ENCODE peak calls at places on chromosomes 3 and 15, in five cellular contexts. A is amniotic stem cell, B is GM20000, H is T-helper 17 cell, W is WTC11. O is an unnamed sample.

GRCh38 chr3:197792019-197792647 is 1.1 kb downstream of the LRCH3 start:
- DNase-seq in W (no peak), H (peak), B (no peak), A (no peak), O (no peak)

GRCh38 chr3:42214064-42214463 is 51.9 kb downstream of the CCK start:
- DNase-seq in A (no peak), H (no peak), B (peak), W (no peak), O (no peak)

GRCh38 chr3:121443456-121443855 is 102.3 kb downstream of the POLQ start:
- DNase-seq in W (no peak), B (no peak), H (no peak), A (no peak), O (no peak)

GRCh38 chr15:63481105-63481810 is 23.1 kb upstream of the USP3 start:
- DNase-seq in H (no peak), A (no peak), W (no peak), B (no peak), O (no peak)

GRCh38 chr15:101579766-101580165 is 72.4 kb downstream of the TM2D3 start:
- DNase-seq in A (no peak), H (no peak), W (no peak), B (no peak), O (no peak)

GRCh38 chr15:59940928-59941327 is 63.2 kb upstream of the FOXB1 start:
- DNase-seq in B (no peak), A (no peak), H (no peak), W (no peak), O (no peak)

GRCh38 chr3:133448478-133449122 is 48.7 kb downstream of the BFSP2 start:
- DNase-seq in A (no peak), W (no peak), B (peak), H (no peak), O (no peak)

GRCh38 chr15:44541282-44541958 is 4.5 kb downstream of the EIF3J start:
- DNase-seq in H (no peak), W (no peak), A (peak), B (no peak), O (no peak)

GRCh38 chr3:160948273-160948672 is 156.9 kb downstream of the B3GALNT1 start:
- DNase-seq in A (no peak), B (no peak), H (no peak), W (no peak), O (no peak)

GRCh38 chr3:184361932-184362667 is 590 bp downstream of the POLR2H start:
- DNase-seq in H (peak), B (peak), W (peak), A (peak), O (no peak)

GRCh38 chr3:81716870-81717509 is 44.5 kb downstream of the GBE1 start:
- DNase-seq in B (no peak), A (no peak), H (no peak), W (no peak), O (no peak)

GRCh38 chr3:72892081-72892763 is 4.4 kb downstream of the GXYLT2 start:
- DNase-seq in A (no peak), W (no peak), B (no peak), H (no peak), O (no peak)

GRCh38 chr3:129560269-129560787 is 17.4 kb downstream of the H1-8 start:
- DNase-seq in W (no peak), H (no peak), B (no peak), A (no peak), O (no peak)

GRCh38 chr3:70065666-70066253 is 66.2 kb downstream of the SAMMSON start:
- DNase-seq in W (peak), A (no peak), H (no peak), B (no peak), O (no peak)

GRCh38 chr3:195823286-195823685 is 11.6 kb upstream of the MUC4 start:
- DNase-seq in H (no peak), A (no peak), W (no peak), B (no peak), O (no peak)

GRCh38 chr15:67064607-67065530 is 533 bp upstream of the SMAD3 start:
- DNase-seq in A (no peak), W (peak), B (peak), H (no peak), O (no peak)

GRCh38 chr15:71651750-71652186 is 158.6 kb upstream of the NR2E3 start:
- DNase-seq in W (peak), B (peak), H (no peak), A (peak), O (peak)

GRCh38 chr3:167684389-167684993 is 30.7 kb upstream of the WDR49 start:
- DNase-seq in A (peak), B (peak), W (peak), H (no peak), O (peak)

GRCh38 chr3:195103623-195104022 is 167.3 kb downstream of the XXYLT1 start:
- DNase-seq in H (no peak), B (no peak), A (no peak), W (no peak), O (no peak)

GRCh38 chr3:44960387-44961026 is 15.5 kb downstream of the ZDHHC3 start:
- DNase-seq in A (no peak), W (no peak), H (no peak), B (no peak), O (no peak)

GRCh38 chr3:117104792-117105191 is 395.2 kb downstream of the TUSC7 start:
- DNase-seq in W (no peak), H (no peak), B (no peak), A (no peak), O (no peak)

O was measured in iPS DF 19.7.